ENCODE peak calls at places on chromosomes 2 and 18, in five cellular contexts. O, K, D, I and J are unnamed samples.

GRCh38 chr2:177489719-177490301 is 97.2 kb downstream of the AGPS start:
- DNase-seq in I (peak), O (no peak), D (no peak), K (peak), J (peak)

GRCh38 chr2:106969777-106970176 is 83.8 kb upstream of the ST6GAL2 start:
- DNase-seq in D (no peak), O (no peak), K (no peak), I (no peak), J (no peak)

GRCh38 chr2:186570587-186570986 is 19.3 kb upstream of the ITGAV start:
- DNase-seq in K (peak), O (no peak), I (peak), D (no peak), J (no peak)

GRCh38 chr2:218476676-218477075 is 57.8 kb downstream of the VIL1 start:
- DNase-seq in O (no peak), K (peak), I (peak), D (no peak), J (no peak)

GRCh38 chr2:155372969-155373368 is 674.5 kb downstream of the KCNJ3 start:
- DNase-seq in I (peak), K (peak), O (no peak), D (no peak), J (peak)

GRCh38 chr2:202201220-202202160 is 36.9 kb downstream of the SUMO1 start:
- DNase-seq in O (no peak), I (no peak), D (no peak), K (no peak), J (no peak)

GRCh38 chr18:39030124-39030655 is 1464.6 kb upstream of the CELF4 start:
- DNase-seq in I (no peak), K (no peak), D (no peak), O (no peak), J (no peak)

GRCh38 chr2:1868683-1869141 is 124.4 kb upstream of the PXDN start:
- DNase-seq in I (no peak), K (no peak), D (no peak), O (peak), J (no peak)

GRCh38 chr2:176098366-176099158 is 1.0 kb upstream of the HOXD12 start:
- DNase-seq in D (no peak), O (no peak), K (peak), I (no peak), J (no peak)

GRCh38 chr2:171347591-171348032 is 86.2 kb downstream of the METTL8 start:
- DNase-seq in O (no peak), K (peak), D (no peak), I (peak), J (no peak)

GRCh38 chr18:39345321-39345720 is 1779.7 kb upstream of the CELF4 start:
- DNase-seq in D (no peak), K (no peak), I (no peak), O (no peak), J (no peak)

GRCh38 chr2:176158306-176158643 is 1.2 kb downstream of the HOXD3 start:
- DNase-seq in K (no peak), I (no peak), O (no peak), D (no peak), J (no peak)

GRCh38 chr2:240286596-240286995 is 146.1 kb upstream of the OTOS start:
- DNase-seq in I (no peak), O (no peak), K (no peak), D (no peak), J (peak)

GRCh38 chr2:120485096-120485495 is 139.2 kb downstream of the INHBB start:
- DNase-seq in D (no peak), O (no peak), K (no peak), I (no peak), J (no peak)

GRCh38 chr2:109258376-109258775 is 129.4 kb downstream of the SH3RF3 start:
- DNase-seq in O (no peak), K (no peak), I (no peak), D (no peak), J (no peak)

GRCh38 chr2:149483004-149483605 is 104.5 kb downstream of the MMADHC start:
- DNase-seq in I (peak), O (no peak), D (no peak), K (peak), J (no peak)

GRCh38 chr2:113872201-113872600 is 17.7 kb upstream of the ACTR3 start:
- DNase-seq in O (no peak), D (no peak), I (peak), K (peak), J (no peak)